ENCODE peak calls at places on chromosomes 2 and 18, in seven cellular contexts. L is DMS79; A is activated effector memory CD4-positive, alpha-beta T cell treated with anti-CD3 and anti-CD28 coated beads, Interleukin-2, amount 50 U/mL, for 16 hours; W is H4; H is right cardiac atrium; K is epithelial cell of esophagus; E is stimulated activated CD4-positive, alpha-beta T cell treated with anti-CD3 and anti-CD28 coated beads, Interleukin-1b, Interleukin-23, amount 100 ng/mL, for 24 hours. B is an unnamed sample.

GRCh38 chr2:219916261-219916660 is 288.8 kb downstream of the SLC4A3 start:
- DNase-seq in L (no peak), A (no peak), W (no peak), H (no peak), K (no peak), E (no peak), B (no peak)

GRCh38 chr2:3465844-3466481 is 53.4 kb downstream of the ADI1 start:
- DNase-seq in L (no peak), A (no peak), W (no peak), H (no peak), K (peak; percentile 88), E (no peak), B (peak; percentile 81)

GRCh38 chr2:102698369-102699111 is 63.3 kb upstream of the TMEM182 start:
- DNase-seq in L (peak; percentile 61), A (no peak), W (peak; percentile 14), H (no peak), K (peak; percentile 87), E (no peak), B (no peak)

GRCh38 chr18:30957086-30957485 is 85.5 kb downstream of the DSC3 start:
- DNase-seq in L (no peak), A (no peak), W (no peak), H (no peak), K (peak; percentile 11), E (no peak), B (no peak)

GRCh38 chr2:63131196-63131595 is 80.6 kb downstream of the OTX1 start:
- DNase-seq in L (no peak), A (no peak), W (no peak), H (no peak), K (no peak), E (no peak), B (no peak)

GRCh38 chr2:95058466-95058988 is 33.0 kb downstream of the MAL start:
- DNase-seq in L (no peak), A (peak; percentile 42), W (no peak), H (no peak), K (no peak), E (no peak), B (no peak)

GRCh38 chr2:234495801-234496441 is 960 bp downstream of the ARL4C start:
- DNase-seq in L (no peak), A (peak; percentile 75), W (no peak), H (peak; percentile 75), K (peak; percentile 43), E (no peak), B (peak; percentile 37)

GRCh38 chr2:105802587-105802986 is 57.9 kb downstream of the NCK2 start:
- DNase-seq in L (no peak), A (peak; percentile 86), W (no peak), H (no peak), K (peak; percentile 53), E (peak; percentile 56), B (no peak)

GRCh38 chr2:166090346-166090745 is 37.5 kb downstream of the SCN1A start:
- DNase-seq in L (no peak), A (no peak), W (no peak), H (no peak), K (no peak), E (no peak), B (no peak)

GRCh38 chr2:178796079-178796677 is 11.0 kb downstream of the TTN start:
- DNase-seq in L (no peak), A (no peak), W (no peak), H (no peak), K (peak; percentile 63), E (no peak), B (no peak)

GRCh38 chr2:141317986-141318385 is 812.8 kb downstream of the LRP1B start:
- DNase-seq in L (no peak), A (no peak), W (no peak), H (no peak), K (no peak), E (no peak), B (no peak)

GRCh38 chr2:9813312-9814128 is 29.8 kb upstream of the TAF1B start:
- DNase-seq in L (peak; percentile 20), A (peak; percentile 89), W (peak; percentile 38), H (peak; percentile 91), K (peak; percentile 60), E (peak; percentile 50), B (peak; percentile 67)

GRCh38 chr2:200615247-200615646 is 29.4 kb downstream of the AOX1 start:
- DNase-seq in L (no peak), A (no peak), W (peak; percentile 44), H (no peak), K (peak; percentile 78), E (no peak), B (peak; percentile 82)

GRCh38 chr2:105317937-105318336 is 11.6 kb downstream of the TGFBRAP1 start:
- DNase-seq in L (no peak), A (no peak), W (no peak), H (no peak), K (peak; percentile 84), E (no peak), B (no peak)

GRCh38 chr2:149033716-149034115 is 4.8 kb upstream of the LYPD6B start:
- DNase-seq in L (no peak), A (no peak), W (no peak), H (no peak), K (peak; percentile 69), E (no peak), B (no peak)

GRCh38 chr2:127607399-127607908 is 38.5 kb upstream of the GPR17 start:
- DNase-seq in L (no peak), A (peak; percentile 31), W (no peak), H (no peak), K (no peak), E (no peak), B (no peak)

GRCh38 chr18:13364721-13365205 is 146.2 kb downstream of the LDLRAD4 start:
- DNase-seq in L (no peak), A (no peak), W (no peak), H (no peak), K (no peak), E (no peak), B (no peak)

GRCh38 chr18:6155707-6156106 is 259.0 kb downstream of the L3MBTL4 start:
- DNase-seq in L (no peak), A (no peak), W (no peak), H (no peak), K (no peak), E (no peak), B (no peak)

GRCh38 chr18:75638223-75638596 is 210.7 kb upstream of the SMIM21 start:
- DNase-seq in L (no peak), A (no peak), W (no peak), H (no peak), K (no peak), E (no peak), B (no peak)

GRCh38 chr2:95699201-95699600 is 107.4 kb downstream of the TRIM43 start:
- DNase-seq in L (no peak), A (no peak), W (no peak), H (no peak), K (no peak), E (no peak), B (no peak)

GRCh38 chr18:73669299-73669698 is 478.3 kb downstream of the FBXO15 start:
- DNase-seq in L (no peak), A (no peak), W (peak; percentile 46), H (no peak), K (peak; percentile 50), E (no peak), B (peak; percentile 38)

GRCh38 chr2:31132786-31133185 is 5.5 kb downstream of the GALNT14 start:
- DNase-seq in L (no peak), A (no peak), W (no peak), H (no peak), K (peak; percentile 41), E (no peak), B (peak; percentile 86)

GRCh38 chr18:323253-323622 is 55.4 kb upstream of the THOC1 start:
- DNase-seq in L (no peak), A (no peak), W (peak; percentile 67), H (no peak), K (no peak), E (no peak), B (no peak)

GRCh38 chr2:225165052-225165451 is 122.8 kb upstream of the DOCK10 start:
- DNase-seq in L (no peak), A (no peak), W (no peak), H (no peak), K (peak; percentile 68), E (no peak), B (no peak)

GRCh38 chr2:208269091-208269490 is 3.0 kb downstream of the PIKFYVE start:
- DNase-seq in L (no peak), A (no peak), W (no peak), H (no peak), K (no peak), E (no peak), B (no peak)

GRCh38 chr18:76941284-76941683 is 118.9 kb downstream of the ZNF236 start:
- DNase-seq in L (no peak), A (no peak), W (no peak), H (no peak), K (no peak), E (no peak), B (no peak)

GRCh38 chr2:31429759-31430438 is 15.4 kb upstream of the XDH start:
- DNase-seq in L (no peak), A (peak; percentile 79), W (no peak), H (no peak), K (peak; percentile 95), E (no peak), B (peak; percentile 86)

GRCh38 chr2:95074663-95075439 is 46.8 kb downstream of the MRPS5 start:
- DNase-seq in L (peak; percentile 89), A (peak; percentile 83), W (no peak), H (no peak), K (no peak), E (peak; percentile 31), B (no peak)

GRCh38 chr2:183284606-183285005 is 160.4 kb downstream of the NUP35 start:
- DNase-seq in L (no peak), A (no peak), W (peak; percentile 6), H (no peak), K (peak; percentile 98), E (no peak), B (no peak)

GRCh38 chr2:70044290-70045040 is 42.8 kb upstream of the PCBP1 start:
- DNase-seq in L (no peak), A (no peak), W (no peak), H (no peak), K (peak; percentile 69), E (no peak), B (no peak)

GRCh38 chr2:7785700-7786099 is 868.5 kb downstream of the RNF144A start:
- DNase-seq in L (no peak), A (no peak), W (no peak), H (no peak), K (no peak), E (no peak), B (no peak)

GRCh38 chr2:201887851-201888451 is 81.6 kb downstream of the CDK15 start:
- DNase-seq in L (no peak), A (no peak), W (no peak), H (no peak), K (no peak), E (no peak), B (no peak)

GRCh38 chr2:225471492-225471891 is 72.0 kb downstream of the NYAP2 start:
- DNase-seq in L (no peak), A (no peak), W (no peak), H (no peak), K (no peak), E (no peak), B (no peak)